ENCODE peak calls at places on chromosomes 4 and X, in eight cellular contexts. F is HCT116, K is transverse colon, L is K562, J is suprapubic skin, C is SK-N-SH, A is endothelial cell of umbilical vein, Q is breast epithelium. S is an unnamed sample.

GRCh38 chr4:77146426-77147399 is 10.3 kb upstream of the CCNG2 start:
- DNase-seq in F (no peak), K (no peak), L (no peak), J (no peak), C (no peak), A (peak), Q (no peak), S (peak)

GRCh38 chr4:128528793-128529553 is 241.4 kb upstream of the PGRMC2 start:
- DNase-seq in F (peak), K (no peak), L (no peak), J (no peak), C (no peak), A (peak), Q (peak), S (no peak)

GRCh38 chrX:39967348-39967747 is 130.4 kb downstream of the BCOR start:
- DNase-seq in F (no peak), K (no peak), L (no peak), J (no peak), C (no peak), A (no peak), Q (no peak), S (no peak)

GRCh38 chrX:143788265-143788664 is 67.7 kb upstream of the SPANXN2 start:
- DNase-seq in F (no peak), K (no peak), L (no peak), J (no peak), C (peak), A (no peak), Q (no peak), S (peak)

GRCh38 chr4:188400456-188400855 is 261.2 kb downstream of the TRIML1 start:
- DNase-seq in F (no peak), K (no peak), L (no peak), J (no peak), C (no peak), A (no peak), Q (peak), S (no peak)

GRCh38 chr4:83618431-83618830 is 82.5 kb downstream of the GPAT3 start:
- DNase-seq in F (peak), K (peak), L (peak), J (no peak), C (no peak), A (peak), Q (no peak), S (no peak)

GRCh38 chrX:15055146-15055930 is 182.1 kb downstream of the MOSPD2 start:
- DNase-seq in F (no peak), K (no peak), L (no peak), J (no peak), C (no peak), A (no peak), Q (no peak), S (no peak)

GRCh38 chrX:1477801-1478458 is 25.2 kb upstream of the ASMTL start:
- DNase-seq in F (no peak), K (no peak), L (no peak), J (no peak), C (no peak), A (no peak), Q (peak), S (peak)

GRCh38 chr4:121253961-121254360 is 89.8 kb upstream of the TNIP3 start:
- DNase-seq in F (no peak), K (peak), L (no peak), J (no peak), C (no peak), A (no peak), Q (no peak), S (no peak)

GRCh38 chrX:8773117-8773516 is 28.1 kb downstream of the FAM9A start:
- DNase-seq in F (no peak), K (no peak), L (no peak), J (no peak), C (no peak), A (no peak), Q (no peak), S (no peak)

GRCh38 chr4:8227771-8228318 is 28.8 kb downstream of the SH3TC1 start:
- DNase-seq in F (no peak), K (no peak), L (no peak), J (no peak), C (no peak), A (no peak), Q (no peak), S (no peak)

GRCh38 chr4:119525005-119525749 is 103.4 kb downstream of the PDE5A start:
- DNase-seq in F (no peak), K (no peak), L (no peak), J (no peak), C (no peak), A (peak), Q (no peak), S (no peak)

GRCh38 chr4:112771-113170 is 11.5 kb upstream of the ZNF718 start:
- DNase-seq in F (no peak), K (no peak), L (no peak), J (no peak), C (no peak), A (no peak), Q (no peak), S (no peak)

GRCh38 chrX:50691820-50692219 is 122.2 kb downstream of the SHROOM4 start:
- DNase-seq in F (peak), K (no peak), L (peak), J (no peak), C (peak), A (peak), Q (no peak), S (peak)

GRCh38 chr4:20219526-20219925 is 32.2 kb upstream of the SLIT2 start:
- DNase-seq in F (no peak), K (no peak), L (no peak), J (no peak), C (no peak), A (no peak), Q (no peak), S (no peak)

GRCh38 chr4:20217521-20217920 is 34.2 kb upstream of the SLIT2 start:
- DNase-seq in F (no peak), K (no peak), L (no peak), J (no peak), C (no peak), A (no peak), Q (no peak), S (no peak)

DNA sequence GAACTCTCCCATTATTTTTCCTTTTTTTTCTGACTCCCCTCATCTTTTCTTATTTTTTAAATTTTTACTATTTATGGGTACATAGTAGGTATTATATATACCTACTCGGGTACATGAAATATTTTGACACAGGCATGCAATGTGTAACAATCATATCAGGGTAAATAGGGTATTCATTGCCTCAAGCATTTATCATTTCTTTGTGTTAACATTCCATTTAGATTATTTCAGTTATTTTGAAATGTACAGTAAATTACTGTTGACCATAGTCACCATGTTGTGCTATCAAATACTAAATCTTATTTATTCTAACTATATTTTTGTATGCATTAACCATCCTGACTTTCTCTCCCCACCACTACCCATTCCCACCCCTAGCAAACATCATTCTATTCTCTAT is 33.8 kb upstream of the SLIT2 start:
- DNase-seq in F (no peak), K (no peak), L (no peak), J (no peak), C (no peak), A (no peak), Q (no peak), S (no peak)
- H3K27ac ChIP-seq in F (no peak), K (no peak), L (no peak), J (no peak), C (no peak), A (no peak), Q (no peak), S (no peak)

DNA sequence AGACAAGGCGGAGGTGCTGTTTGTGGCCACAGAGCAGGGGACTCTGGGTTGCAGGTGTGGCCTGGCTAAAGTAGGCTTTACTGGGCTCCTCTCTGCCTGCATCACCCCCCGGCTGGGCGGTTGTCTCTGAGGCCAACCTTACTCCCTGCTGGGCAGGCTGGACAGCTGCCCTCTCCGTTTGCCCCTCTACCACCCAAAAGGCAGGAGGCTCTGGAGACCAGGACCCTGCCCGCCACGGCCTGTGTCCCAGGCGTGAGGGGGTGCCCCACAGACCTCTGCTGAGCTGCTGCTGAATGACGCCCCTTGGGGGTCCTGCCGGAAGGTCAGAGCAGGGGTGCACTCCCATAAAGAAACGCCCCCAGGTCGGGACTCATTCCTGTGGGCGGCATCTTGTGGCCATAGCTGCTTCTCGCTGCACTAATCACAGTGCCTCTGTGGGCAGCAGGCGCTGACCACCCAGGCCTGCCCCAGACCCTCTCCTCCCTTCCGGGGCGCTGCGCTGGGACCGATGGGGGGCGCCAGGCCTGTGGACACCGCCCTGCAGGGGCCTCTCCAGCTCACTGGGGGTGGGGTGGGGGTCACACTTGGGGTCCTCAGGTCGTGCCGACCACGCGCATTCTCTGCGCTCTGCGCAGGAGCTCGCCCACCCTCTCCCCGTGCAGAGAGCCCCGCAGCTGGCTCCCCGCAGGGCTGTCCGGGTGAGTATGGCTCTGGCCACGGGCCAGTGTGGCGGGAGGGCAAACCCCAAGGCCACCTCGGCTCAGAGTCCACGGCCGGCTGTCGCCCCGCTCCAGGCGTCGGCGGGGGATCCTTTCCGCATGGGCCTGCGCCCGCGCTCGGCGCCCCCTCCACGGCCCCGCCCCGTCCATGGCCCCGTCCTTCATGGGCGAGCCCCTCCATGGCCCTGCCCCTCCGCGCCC is 920 bp downstream of the HTT-AS start:
- DNase-seq in F (no peak), K (no peak), L (no peak), J (no peak), C (peak), A (no peak), Q (peak), S (no peak)
- TF ChIP-seq POLR2AphosphoS5 in F (peak), K (no peak), L (no peak), J (no peak), C (peak), A (peak), Q (no peak), S (peak)

GRCh38 chr4:10460313-10461047 is 3.3 kb upstream of the ZNF518B start:
- DNase-seq in F (no peak), K (no peak), L (no peak), J (no peak), C (no peak), A (no peak), Q (no peak), S (no peak)
- H3K4me3 ChIP-seq in F (no peak), K (no peak), L (peak), J (no peak), C (no peak), A (no peak), Q (no peak), S (no peak)

DNA sequence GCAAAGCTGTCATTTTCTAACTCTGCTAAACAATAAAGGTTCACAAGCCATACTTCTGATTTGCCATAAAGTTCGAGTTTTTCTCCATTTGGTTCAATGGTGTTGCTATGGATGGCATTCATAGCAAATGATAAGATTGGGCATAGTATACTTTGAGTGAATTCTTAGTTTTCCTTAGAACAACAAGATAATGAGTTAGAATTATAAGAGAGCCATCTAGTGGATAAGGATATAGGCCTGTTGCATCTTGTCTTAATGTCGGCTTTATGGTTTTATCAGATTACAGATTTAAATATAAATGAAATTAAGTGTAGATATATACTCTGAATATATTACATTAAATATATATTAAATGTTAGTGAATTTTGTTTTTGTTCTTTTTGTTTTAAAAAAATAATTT is 644.6 kb downstream of the IL1RAPL1 start:
- DNase-seq in F (no peak), K (no peak), L (no peak), J (no peak), C (no peak), A (peak), Q (no peak), S (no peak)
- H3K27ac ChIP-seq in F (no peak), K (no peak), L (no peak), J (no peak), C (no peak), A (no peak), Q (no peak), S (no peak)

DNA sequence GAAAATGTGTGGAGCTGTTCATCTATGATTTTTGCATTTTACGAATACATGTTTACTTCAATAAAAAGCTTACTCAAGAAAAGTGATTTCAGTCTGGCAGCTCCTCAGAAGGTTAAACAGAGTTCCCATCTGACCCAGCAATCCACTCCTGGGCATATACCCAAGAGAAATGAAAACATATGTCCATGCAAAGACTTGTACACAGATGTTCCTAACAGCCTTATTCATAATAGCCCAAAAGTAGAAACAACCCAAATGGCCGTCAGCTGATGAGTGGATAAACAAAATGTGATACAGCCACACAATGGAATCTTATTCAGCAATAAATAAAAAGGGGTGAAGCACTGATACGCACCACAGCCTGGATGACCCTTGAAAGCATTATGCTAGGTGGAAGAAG is 20.8 kb downstream of the CLCN4 start:
- DNase-seq in F (no peak), K (no peak), L (no peak), J (no peak), C (no peak), A (peak), Q (no peak), S (no peak)
- TF ChIP-seq POLR2AphosphoS5 in F (no peak), K (no peak), L (no peak), J (no peak), C (no peak), A (no peak), Q (no peak), S (no peak)